ENCODE peak calls at places on chromosomes 7 and 10, in ten cellular contexts. L, G, B, R, E, V, Y, U, H and J are unnamed samples.

GRCh38 chr7:148435715-148436114 is 154.9 kb upstream of the C7orf33 start:
- DNase-seq in L (no peak), G (no peak), B (no peak), R (no peak), E (no peak), V (no peak), Y (no peak), U (no peak), H (no peak), J (no peak)

GRCh38 chr10:72092987-72093386 is 4.6 kb upstream of the SPOCK2 start:
- DNase-seq in L (no peak), G (no peak), B (no peak), R (no peak), E (no peak), V (no peak), Y (no peak), U (no peak), H (no peak), J (no peak)

GRCh38 chr7:80403686-80404241 is 108.1 kb downstream of the GNAT3 start:
- DNase-seq in L (no peak), G (no peak), B (no peak), R (no peak), E (no peak), V (no peak), Y (no peak), U (no peak), H (no peak), J (no peak)

GRCh38 chr7:90180011-90180585 is 25.8 kb downstream of the STEAP1 start:
- DNase-seq in L (no peak), G (no peak), B (no peak), R (no peak), E (no peak), V (no peak), Y (no peak), U (no peak), H (peak), J (no peak)

GRCh38 chr10:104688251-104688650 is 47.2 kb downstream of the SORCS3 start:
- DNase-seq in L (no peak), G (no peak), B (no peak), R (no peak), E (no peak), V (peak), Y (no peak), U (no peak), H (no peak), J (no peak)

GRCh38 chr10:21721000-21721670 is 187.1 kb downstream of the MLLT10 start:
- DNase-seq in L (no peak), G (no peak), B (no peak), R (no peak), E (no peak), V (no peak), Y (no peak), U (no peak), H (no peak), J (no peak)

GRCh38 chr7:90758933-90759562 is 162.9 kb downstream of the CDK14 start:
- DNase-seq in L (no peak), G (no peak), B (no peak), R (no peak), E (no peak), V (no peak), Y (no peak), U (no peak), H (no peak), J (no peak)

GRCh38 chr10:82742478-82742877 is 867.5 kb downstream of the NRG3 start:
- DNase-seq in L (no peak), G (no peak), B (no peak), R (no peak), E (no peak), V (no peak), Y (no peak), U (no peak), H (peak), J (no peak)

GRCh38 chr7:94698275-94698674 is 42.3 kb upstream of the SGCE start:
- DNase-seq in L (no peak), G (peak), B (no peak), R (no peak), E (no peak), V (no peak), Y (no peak), U (no peak), H (peak), J (no peak)

GRCh38 chr10:28875535-28876208 is 198.4 kb downstream of the BAMBI start:
- DNase-seq in L (no peak), G (no peak), B (no peak), R (no peak), E (no peak), V (no peak), Y (no peak), U (no peak), H (no peak), J (no peak)

GRCh38 chr10:23829556-23829955 is 379.4 kb upstream of the KIAA1217 start:
- DNase-seq in L (no peak), G (no peak), B (no peak), R (no peak), E (no peak), V (no peak), Y (no peak), U (no peak), H (no peak), J (no peak)

GRCh38 chr10:77105756-77106155 is 531.9 kb downstream of the KCNMA1 start:
- DNase-seq in L (no peak), G (no peak), B (no peak), R (no peak), E (no peak), V (no peak), Y (no peak), U (no peak), H (no peak), J (no peak)

GRCh38 chr10:11993834-11994468 is 48.7 kb downstream of the UPF2 start:
- DNase-seq in L (no peak), G (no peak), B (no peak), R (no peak), E (no peak), V (no peak), Y (no peak), U (no peak), H (peak), J (no peak)

GRCh38 chr10:99590799-99591198 is 29.4 kb downstream of the SLC25A28 start:
- DNase-seq in L (no peak), G (no peak), B (no peak), R (no peak), E (no peak), V (no peak), Y (no peak), U (no peak), H (no peak), J (no peak)

GRCh38 chr7:13312327-13312726 is 624.9 kb downstream of the ARL4A start:
- DNase-seq in L (no peak), G (no peak), B (no peak), R (no peak), E (no peak), V (no peak), Y (no peak), U (no peak), H (no peak), J (no peak)

GRCh38 chr7:151115836-151116418 is 29.7 kb downstream of the AGAP3 start:
- DNase-seq in L (peak), G (no peak), B (no peak), R (no peak), E (no peak), V (no peak), Y (no peak), U (no peak), H (no peak), J (peak)

GRCh38 chr7:96648784-96649183 is 60.9 kb downstream of the SEM1 start:
- DNase-seq in L (no peak), G (no peak), B (no peak), R (no peak), E (no peak), V (no peak), Y (no peak), U (no peak), H (no peak), J (no peak)

GRCh38 chr10:8275911-8276310 is 221.4 kb downstream of the GATA3 start:
- DNase-seq in L (peak), G (no peak), B (no peak), R (no peak), E (no peak), V (peak), Y (no peak), U (no peak), H (no peak), J (no peak)

GRCh38 chr10:67976292-67977245 is 92.1 kb downstream of the SIRT1 start:
- DNase-seq in L (peak), G (no peak), B (peak), R (no peak), E (peak), V (no peak), Y (no peak), U (no peak), H (no peak), J (no peak)

GRCh38 chr7:1978656-1979590 is 253.8 kb downstream of the MAD1L1 start:
- DNase-seq in L (no peak), G (no peak), B (no peak), R (no peak), E (peak), V (no peak), Y (no peak), U (peak), H (no peak), J (no peak)

GRCh38 chr10:99548041-99548530 is 15.3 kb downstream of the NKX2-3 start:
- DNase-seq in L (no peak), G (peak), B (no peak), R (no peak), E (no peak), V (no peak), Y (no peak), U (no peak), H (peak), J (peak)

GRCh38 chr10:60778978-60779668 is 845 bp downstream of the CDK1 start:
- DNase-seq in L (no peak), G (no peak), B (no peak), R (no peak), E (no peak), V (no peak), Y (no peak), U (no peak), H (peak), J (no peak)

GRCh38 chr10:43202657-43203490 is 64.0 kb downstream of the RASGEF1A start:
- DNase-seq in L (peak), G (no peak), B (no peak), R (peak), E (peak), V (no peak), Y (peak), U (peak), H (no peak), J (no peak)

GRCh38 chr7:142420554-142421362 is 162.9 kb upstream of the PRSS58 start:
- DNase-seq in L (no peak), G (peak), B (no peak), R (no peak), E (no peak), V (peak), Y (no peak), U (no peak), H (peak), J (no peak)

DNA sequence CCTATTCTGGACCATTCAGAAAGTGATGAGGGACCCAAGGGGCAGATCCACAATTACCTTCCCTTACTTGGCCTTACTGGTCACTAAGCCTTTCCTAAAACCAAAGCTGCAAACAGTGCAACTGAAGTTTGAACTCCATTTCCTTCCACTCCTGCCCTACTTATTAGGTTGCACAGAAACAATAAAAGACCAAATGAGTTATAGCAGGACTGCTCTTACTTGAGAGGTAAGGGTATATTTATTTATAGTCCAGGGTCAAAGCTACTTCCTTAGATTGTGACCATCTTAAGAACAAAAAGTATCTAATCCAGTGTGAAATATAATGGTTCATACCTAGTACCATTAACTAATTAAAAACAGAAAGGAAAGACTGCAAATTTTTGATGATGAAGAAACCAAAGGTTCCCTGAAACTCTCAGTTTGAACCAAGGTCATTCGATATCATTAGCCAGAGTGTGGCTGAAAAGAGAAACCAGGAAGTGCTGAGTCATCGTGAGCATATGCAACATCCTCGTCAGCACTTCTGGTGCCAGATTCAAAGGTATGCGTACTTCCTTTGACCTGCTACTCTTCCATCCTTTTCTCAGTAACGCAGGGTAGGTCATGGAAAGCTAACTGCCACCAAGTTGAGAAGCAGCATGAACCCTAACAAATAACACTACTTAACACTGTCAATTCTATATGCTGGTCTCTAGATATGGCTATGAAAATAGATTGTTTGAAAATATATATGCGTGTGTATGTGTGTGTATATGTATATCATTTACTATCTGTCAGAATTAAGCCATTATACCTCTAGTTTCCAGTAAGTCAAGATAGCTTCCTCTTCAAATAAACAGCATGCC is 26.8 kb downstream of the CDK6 start:
- DNase-seq in L (peak), G (peak), B (peak), R (peak), E (peak), V (no peak), Y (peak), U (peak), H (peak), J (no peak)
- TF ChIP-seq POLR2A in L (no peak), G (no peak), B (no peak), R (no peak), E (no peak), V (no peak), Y (no peak), U (no peak), H (no peak), J (no peak)

DNA sequence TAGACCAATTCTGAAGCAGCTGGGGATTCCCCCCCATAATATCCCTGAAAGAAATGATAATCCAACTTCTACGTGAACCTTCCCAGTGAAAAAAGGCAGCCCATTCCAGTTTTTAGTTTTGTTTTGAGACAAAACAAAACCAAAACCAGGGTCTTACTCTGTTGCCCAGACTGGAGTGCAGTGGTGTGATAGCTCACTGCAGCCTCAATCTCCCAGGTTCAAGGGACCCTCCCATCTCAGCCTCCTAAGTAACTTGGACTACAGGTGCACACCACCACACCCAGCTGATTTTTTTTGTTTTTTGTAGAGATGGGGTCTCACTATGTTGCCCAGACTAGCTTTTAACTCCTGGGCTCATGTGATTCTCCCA is 12.5 kb upstream of the ARPC1A start:
- DNase-seq in L (no peak), G (no peak), B (no peak), R (no peak), E (no peak), V (no peak), Y (no peak), U (no peak), H (no peak), J (no peak)
- TF ChIP-seq CTCF in L (no peak), G (no peak), B (no peak), R (no peak), E (no peak), V (no peak), Y (no peak), U (no peak), H (no peak), J (no peak)

DNA sequence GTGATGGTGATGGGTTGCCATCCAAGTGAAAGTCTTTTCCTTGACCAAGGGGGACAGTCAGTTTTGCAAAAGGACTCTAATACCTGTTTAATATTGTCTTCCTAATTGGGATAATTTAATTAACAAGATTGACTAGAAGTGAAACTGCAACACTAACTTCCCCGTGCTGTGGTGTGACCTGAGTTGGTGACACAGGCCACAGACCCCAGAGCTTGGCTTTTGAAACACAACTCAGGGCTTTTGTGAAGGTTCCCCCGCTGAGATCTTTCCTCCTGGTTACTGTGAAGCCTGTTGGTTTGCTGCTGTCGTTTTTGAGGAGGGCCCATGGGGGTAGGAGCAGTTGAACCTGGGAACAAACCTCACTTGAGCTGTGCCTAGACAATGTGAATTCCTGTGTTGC is 6.9 kb downstream of the PPIF start:
- DNase-seq in L (no peak), G (no peak), B (no peak), R (no peak), E (no peak), V (no peak), Y (no peak), U (no peak), H (no peak), J (no peak)
- TF ChIP-seq POLR2A in L (no peak), G (no peak), B (no peak), R (no peak), E (no peak), V (no peak), Y (no peak), U (no peak), H (no peak), J (no peak)

GRCh38 chr10:119428789-119429188 is 113.7 kb downstream of the RGS10 start:
- DNase-seq in L (no peak), G (no peak), B (no peak), R (no peak), E (peak), V (no peak), Y (no peak), U (no peak), H (no peak), J (no peak)
- TF ChIP-seq CTCF in L (no peak), G (no peak), B (no peak), R (no peak), E (no peak), V (no peak), Y (no peak), U (no peak), H (no peak), J (no peak)

GRCh38 chr7:32952876-32953275 is 4.4 kb upstream of the FKBP9 start:
- DNase-seq in L (no peak), G (no peak), B (no peak), R (no peak), E (no peak), V (no peak), Y (no peak), U (no peak), H (no peak), J (no peak)

GRCh38 chr7:32958046-32959025 is 1.1 kb downstream of the FKBP9 start:
- DNase-seq in L (peak), G (no peak), B (peak), R (peak), E (no peak), V (no peak), Y (no peak), U (no peak), H (peak), J (peak)

DNA sequence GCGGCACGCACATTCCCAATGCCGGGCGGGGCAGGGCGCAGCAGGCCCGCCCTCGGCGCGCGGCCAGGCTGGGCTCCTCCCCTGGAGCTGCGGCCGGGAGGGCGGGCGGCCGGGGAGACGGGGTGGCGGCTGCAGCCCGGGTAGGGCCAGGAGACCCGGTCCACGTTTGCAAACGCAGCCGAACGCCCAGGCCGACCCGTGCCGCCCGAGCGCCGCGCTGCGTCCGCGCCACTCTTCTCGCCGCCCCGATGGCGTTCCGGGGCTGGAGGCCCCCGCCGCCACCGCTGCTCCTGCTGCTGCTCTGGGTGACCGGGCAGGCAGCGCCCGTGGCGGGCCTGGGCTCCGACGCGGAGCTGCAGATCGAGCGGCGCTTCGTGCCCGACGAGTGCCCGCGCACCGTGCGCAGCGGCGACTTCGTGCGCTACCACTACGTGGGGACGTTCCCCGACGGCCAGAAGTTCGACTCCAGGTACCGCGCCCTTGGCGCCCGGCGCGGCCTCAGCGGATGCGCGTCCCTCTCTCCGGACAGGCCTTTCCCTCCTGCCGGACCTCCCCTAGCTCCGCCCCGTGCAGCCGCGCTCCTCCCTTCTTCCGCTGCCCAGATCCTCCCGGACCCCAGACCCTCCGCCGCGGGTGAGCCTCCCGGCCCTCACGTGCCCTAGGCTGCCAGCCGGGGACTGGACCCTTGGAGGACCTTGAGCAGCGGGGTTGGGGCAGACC is at the start of gene FKBP9:
- DNase-seq in L (peak), G (peak), B (peak), R (peak), E (peak), V (peak), Y (peak), U (peak), H (peak), J (peak)
- TF ChIP-seq POLR2A in L (peak), G (peak), B (no peak), R (peak), E (peak), V (peak), Y (peak), U (no peak), H (peak), J (peak)

GRCh38 chr10:126701526-126701925 is 31.0 kb upstream of the C10orf90 start:
- DNase-seq in L (no peak), G (no peak), B (no peak), R (no peak), E (no peak), V (no peak), Y (no peak), U (no peak), H (no peak), J (no peak)
- TF ChIP-seq CTCF in L (no peak), G (no peak), B (no peak), R (no peak), E (no peak), V (no peak), Y (no peak), U (no peak), H (no peak), J (no peak)